ENCODE peak calls at places on chromosomes 13 and 19, in seven cellular contexts. B, U, Z, F, D, S and G are unnamed samples.

GRCh38 chr13:51502206-51502651 is 49.4 kb upstream of the INTS6 start:
- DNase-seq in U (peak), Z (no peak), B (no peak), S (no peak), F (no peak), D (no peak), G (no peak)

GRCh38 chr13:102589291-102589822 is 7.4 kb upstream of the TPP2 start:
- DNase-seq in Z (no peak), S (no peak), D (no peak), B (no peak), F (no peak), U (no peak), G (no peak)

GRCh38 chr13:100434010-100434763 is 154.4 kb downstream of the GGACT start:
- DNase-seq in B (peak), S (no peak), F (no peak), U (peak), D (peak), Z (no peak), G (no peak)

GRCh38 chr19:54316746-54317107 is 3.8 kb upstream of the LILRA5 start:
- DNase-seq in S (no peak), U (no peak), Z (peak), D (no peak), B (no peak), F (no peak), G (peak)

GRCh38 chr13:70732611-70733010 is 624.4 kb upstream of the KLHL1 start:
- DNase-seq in U (no peak), S (no peak), Z (no peak), D (no peak), B (no peak), F (no peak), G (no peak)

GRCh38 chr19:18377026-18377425 is 8.9 kb upstream of the GDF15 start:
- DNase-seq in S (no peak), F (peak), U (no peak), Z (no peak), B (no peak), D (no peak), G (no peak)

GRCh38 chr13:60267498-60268202 is 103.9 kb upstream of the DIAPH3 start:
- DNase-seq in F (no peak), Z (no peak), B (peak), S (no peak), U (peak), D (peak), G (peak)

GRCh38 chr13:110811751-110812110 is 98.2 kb downstream of the ING1 start:
- DNase-seq in S (no peak), B (no peak), Z (no peak), D (no peak), U (no peak), F (no peak), G (no peak)

GRCh38 chr19:37941820-37942515 is 35.0 kb downstream of the SIPA1L3 start:
- DNase-seq in S (no peak), D (peak), Z (no peak), B (no peak), F (no peak), U (no peak), G (no peak)

GRCh38 chr13:30234763-30235162 is 72.6 kb downstream of the KATNAL1 start:
- DNase-seq in U (no peak), F (no peak), B (no peak), D (peak), S (no peak), Z (no peak), G (no peak)

GRCh38 chr19:13961826-13962737 is 9.8 kb downstream of the DCAF15 start:
- DNase-seq in Z (no peak), B (no peak), D (no peak), F (no peak), U (no peak), S (no peak), G (no peak)

GRCh38 chr19:31099470-31100190 is 249.6 kb downstream of the TSHZ3 start:
- DNase-seq in F (no peak), Z (no peak), U (peak), D (no peak), B (peak), S (no peak), G (no peak)

GRCh38 chr13:50033696-50034095 is 18.5 kb downstream of the KCNRG start:
- DNase-seq in Z (no peak), B (peak), F (no peak), S (no peak), D (peak), U (no peak), G (no peak)

GRCh38 chr13:45119469-45119989 is 781 bp upstream of the GTF2F2 start:
- DNase-seq in Z (no peak), U (peak), B (peak), F (no peak), S (peak), D (peak), G (peak)

GRCh38 chr19:16398530-16399241 is 73.1 kb downstream of the EPS15L1 start:
- DNase-seq in F (no peak), U (no peak), D (no peak), B (peak), Z (no peak), S (no peak), G (no peak)

GRCh38 chr13:92188574-92188973 is 790.2 kb downstream of the GPC5 start:
- DNase-seq in D (no peak), Z (no peak), F (no peak), S (no peak), U (no peak), B (no peak), G (no peak)

GRCh38 chr19:29450306-29450705 is 75.5 kb upstream of the VSTM2B start:
- DNase-seq in F (no peak), Z (no peak), D (no peak), U (no peak), S (no peak), B (no peak), G (no peak)

GRCh38 chr19:50422397-50423278 is 3.9 kb downstream of the SPIB start:
- DNase-seq in F (no peak), Z (no peak), B (no peak), D (no peak), U (no peak), S (no peak), G (no peak)

GRCh38 chr19:21084343-21084742 is 2.3 kb downstream of the ZNF714 start:
- DNase-seq in F (no peak), S (no peak), B (peak), D (peak), Z (no peak), U (peak), G (no peak)

GRCh38 chr19:17370026-17370587 is 7.0 kb downstream of the PLVAP start:
- DNase-seq in D (peak), F (no peak), B (peak), Z (no peak), S (no peak), U (no peak), G (no peak)

GRCh38 chr19:31512403-31512970 is 163.3 kb upstream of the TSHZ3 start:
- DNase-seq in B (no peak), Z (no peak), D (no peak), S (no peak), F (no peak), U (no peak), G (no peak)

GRCh38 chr19:33823341-33823740 is 26.7 kb downstream of the KCTD15 start:
- DNase-seq in D (no peak), B (no peak), U (no peak), Z (no peak), S (no peak), F (no peak), G (no peak)

GRCh38 chr13:88895261-88895941 is 1224.2 kb downstream of the SLITRK5 start:
- DNase-seq in S (no peak), D (no peak), U (no peak), B (no peak), F (no peak), Z (no peak), G (no peak)

GRCh38 chr19:14349426-14349825 is 31.8 kb upstream of the ADGRE5 start:
- DNase-seq in D (no peak), S (no peak), U (no peak), F (no peak), B (no peak), Z (no peak), G (peak)

GRCh38 chr13:97971519-97971918 is 18.0 kb downstream of the IPO5 start:
- DNase-seq in D (no peak), F (no peak), U (no peak), Z (no peak), B (no peak), S (no peak), G (no peak)